ENCODE peak calls at places on chromosomes 3 and 15, in eight cellular contexts. H is neuronal stem cell, Z is progenitor cell of endocrine pancreas, D is LoVo, I is HEK293T, C is NCI-H460, P is RWPE1, S is endodermal cell. L is an unnamed sample.

GRCh38 chr3:110526732-110527727 is 544.6 kb upstream of the NECTIN3 start:
- DNase-seq in P (peak), H (peak), Z (no peak), I (no peak), C (no peak), S (peak), D (peak), L (no peak)

GRCh38 chr3:140148824-140149390 is 213.9 kb downstream of the CLSTN2 start:
- DNase-seq in S (no peak), D (no peak), I (no peak), P (no peak), H (no peak), Z (no peak), C (no peak), L (no peak)

GRCh38 chr3:105836533-105836932 is 32.3 kb downstream of the CBLB start:
- DNase-seq in D (no peak), C (no peak), H (no peak), Z (no peak), S (no peak), P (no peak), I (no peak), L (no peak)

GRCh38 chr3:17032407-17033034 is 147.8 kb downstream of the PLCL2 start:
- DNase-seq in H (no peak), I (peak), Z (no peak), D (no peak), P (peak), C (peak), S (no peak), L (peak)

GRCh38 chr15:63238796-63239195 is 38.6 kb upstream of the APH1B start:
- DNase-seq in S (no peak), Z (no peak), H (no peak), D (no peak), C (no peak), P (peak), I (no peak), L (no peak)

GRCh38 chr3:144114767-144115166 is 143.1 kb downstream of the DIPK2A start:
- DNase-seq in P (no peak), S (no peak), H (no peak), D (no peak), C (peak), I (no peak), Z (no peak), L (no peak)

GRCh38 chr15:70033529-70034140 is 64.1 kb downstream of the TLE3 start:
- DNase-seq in S (no peak), P (peak), H (no peak), D (no peak), C (no peak), Z (no peak), I (no peak), L (no peak)

GRCh38 chr3:5314897-5315296 is 127.4 kb downstream of the EDEM1 start:
- DNase-seq in I (no peak), P (no peak), C (no peak), D (no peak), H (no peak), S (no peak), Z (no peak), L (no peak)

GRCh38 chr15:43515731-43516130 is 1.7 kb upstream of the MAP1A start:
- DNase-seq in H (no peak), I (no peak), P (no peak), Z (no peak), S (no peak), C (no peak), D (no peak), L (no peak)

L was measured in T47D.